ENCODE peak calls at places on chromosomes 13 and 19, in eight cellular contexts. One of them, this sample, is unnamed.

GRCh38 chr13:30865131-30866009 is 40.7 kb upstream of the MEDAG start:
- DNase-seq in neural progenitor cell: peak; percentile 90
- DNase-seq in thoracic aorta: no peak
- DNase-seq in heart left ventricle: peak; percentile 86
- DNase-seq in transverse colon: peak; percentile 80
- DNase-seq in heart right ventricle: peak; percentile 70
- DNase-seq in hepatocyte: peak; percentile 94
- DNase-seq in endodermal cell: peak; percentile 89
- DNase-seq in this sample: peak; percentile 49

GRCh38 chr19:4841366-4841704 is 9.8 kb upstream of the TICAM1 start:
- DNase-seq in thoracic aorta: no peak
- DNase-seq in endodermal cell: no peak
- DNase-seq in transverse colon: no peak
- DNase-seq in heart right ventricle: no peak
- DNase-seq in hepatocyte: no peak
- DNase-seq in heart left ventricle: no peak
- DNase-seq in neural progenitor cell: no peak
- DNase-seq in this sample: no peak

GRCh38 chr13:37446503-37446902 is 152.1 kb downstream of the POSTN start:
- DNase-seq in thoracic aorta: no peak
- DNase-seq in neural progenitor cell: no peak
- DNase-seq in heart right ventricle: no peak
- DNase-seq in heart left ventricle: no peak
- DNase-seq in endodermal cell: no peak
- DNase-seq in hepatocyte: peak; percentile 41
- DNase-seq in transverse colon: no peak
- DNase-seq in this sample: no peak

GRCh38 chr19:1847684-1848398 is 442 bp downstream of the REXO1 start:
- DNase-seq in heart left ventricle: peak; percentile 68
- DNase-seq in thoracic aorta: no peak
- DNase-seq in heart right ventricle: no peak
- DNase-seq in hepatocyte: peak; percentile 87
- DNase-seq in neural progenitor cell: peak; percentile 72
- DNase-seq in transverse colon: peak; percentile 61
- DNase-seq in endodermal cell: peak; percentile 80
- DNase-seq in this sample: no peak

GRCh38 chr13:78121459-78122348 is 203.1 kb upstream of the EDNRB start:
- DNase-seq in heart right ventricle: no peak
- DNase-seq in transverse colon: peak; percentile 16
- DNase-seq in hepatocyte: peak; percentile 73
- DNase-seq in thoracic aorta: no peak
- DNase-seq in heart left ventricle: no peak
- DNase-seq in neural progenitor cell: peak; percentile 65
- DNase-seq in endodermal cell: peak; percentile 52
- DNase-seq in this sample: no peak

GRCh38 chr19:12933287-12934072 is at the start of gene FARSA:
- DNase-seq in endodermal cell: peak; percentile 97
- DNase-seq in neural progenitor cell: peak; percentile 94
- DNase-seq in heart left ventricle: peak; percentile 93
- DNase-seq in thoracic aorta: peak; percentile 74
- DNase-seq in transverse colon: peak; percentile 93
- DNase-seq in hepatocyte: peak; percentile 95
- DNase-seq in heart right ventricle: peak; percentile 92
- DNase-seq in this sample: peak; percentile 93

GRCh38 chr13:59976856-59977255 is 186.9 kb downstream of the DIAPH3 start:
- DNase-seq in thoracic aorta: no peak
- DNase-seq in heart left ventricle: no peak
- DNase-seq in endodermal cell: no peak
- DNase-seq in neural progenitor cell: no peak
- DNase-seq in transverse colon: no peak
- DNase-seq in heart right ventricle: no peak
- DNase-seq in hepatocyte: no peak
- DNase-seq in this sample: no peak

GRCh38 chr13:110929104-110929777 is 14.4 kb upstream of the ANKRD10 start:
- DNase-seq in endodermal cell: peak; percentile 33
- DNase-seq in heart left ventricle: no peak
- DNase-seq in neural progenitor cell: no peak
- DNase-seq in thoracic aorta: no peak
- DNase-seq in transverse colon: no peak
- DNase-seq in heart right ventricle: no peak
- DNase-seq in hepatocyte: no peak
- DNase-seq in this sample: no peak

GRCh38 chr13:25988655-25989054 is 63.2 kb downstream of the SHISA2 start:
- DNase-seq in hepatocyte: peak; percentile 54
- DNase-seq in heart left ventricle: no peak
- DNase-seq in neural progenitor cell: no peak
- DNase-seq in transverse colon: no peak
- DNase-seq in thoracic aorta: no peak
- DNase-seq in heart right ventricle: no peak
- DNase-seq in endodermal cell: no peak
- DNase-seq in this sample: no peak

GRCh38 chr19:42132851-42133528 is 744 bp upstream of the POU2F2 start:
- DNase-seq in hepatocyte: peak; percentile 75
- DNase-seq in heart left ventricle: peak; percentile 89
- DNase-seq in heart right ventricle: peak; percentile 74
- DNase-seq in endodermal cell: peak; percentile 95
- DNase-seq in transverse colon: peak; percentile 79
- DNase-seq in neural progenitor cell: peak; percentile 87
- DNase-seq in thoracic aorta: no peak
- DNase-seq in this sample: peak; percentile 62

GRCh38 chr13:100290165-100290801 is 201.4 kb downstream of the PCCA start:
- DNase-seq in heart left ventricle: no peak
- DNase-seq in heart right ventricle: no peak
- DNase-seq in hepatocyte: no peak
- DNase-seq in endodermal cell: no peak
- DNase-seq in transverse colon: no peak
- DNase-seq in thoracic aorta: no peak
- DNase-seq in neural progenitor cell: no peak
- DNase-seq in this sample: no peak

GRCh38 chr19:3977242-3978143 is 6.6 kb upstream of the DAPK3 start:
- DNase-seq in endodermal cell: peak; percentile 78
- DNase-seq in heart right ventricle: no peak
- DNase-seq in neural progenitor cell: no peak
- DNase-seq in thoracic aorta: no peak
- DNase-seq in transverse colon: no peak
- DNase-seq in heart left ventricle: no peak
- DNase-seq in hepatocyte: peak; percentile 9
- DNase-seq in this sample: peak; percentile 24

GRCh38 chr13:20960663-20961309 is 58.2 kb upstream of the XPO4 start:
- DNase-seq in neural progenitor cell: no peak
- DNase-seq in hepatocyte: no peak
- DNase-seq in thoracic aorta: no peak
- DNase-seq in endodermal cell: no peak
- DNase-seq in heart right ventricle: no peak
- DNase-seq in heart left ventricle: no peak
- DNase-seq in transverse colon: peak; percentile 30
- DNase-seq in this sample: no peak

GRCh38 chr19:36214388-36215275 is at the start of the genes ZNF146 and ZNF565:
- DNase-seq in endodermal cell: peak; percentile 99
- DNase-seq in neural progenitor cell: peak; percentile 100
- DNase-seq in heart right ventricle: peak; percentile 98
- DNase-seq in hepatocyte: peak; percentile 99
- DNase-seq in thoracic aorta: peak; percentile 94
- DNase-seq in transverse colon: peak; percentile 98
- DNase-seq in heart left ventricle: peak; percentile 99
- DNase-seq in this sample: peak; percentile 98
- TF ChIP-seq CTCF in endodermal cell: no peak
- TF ChIP-seq CTCF in neural progenitor cell: no peak
- TF ChIP-seq CTCF in heart right ventricle: peak; percentile 8
- TF ChIP-seq CTCF in hepatocyte: no peak
- TF ChIP-seq CTCF in thoracic aorta: peak; percentile 43
- TF ChIP-seq CTCF in transverse colon: no peak
- TF ChIP-seq CTCF in heart left ventricle: no peak
- TF ChIP-seq CTCF in this sample: peak; percentile 27

DNA sequence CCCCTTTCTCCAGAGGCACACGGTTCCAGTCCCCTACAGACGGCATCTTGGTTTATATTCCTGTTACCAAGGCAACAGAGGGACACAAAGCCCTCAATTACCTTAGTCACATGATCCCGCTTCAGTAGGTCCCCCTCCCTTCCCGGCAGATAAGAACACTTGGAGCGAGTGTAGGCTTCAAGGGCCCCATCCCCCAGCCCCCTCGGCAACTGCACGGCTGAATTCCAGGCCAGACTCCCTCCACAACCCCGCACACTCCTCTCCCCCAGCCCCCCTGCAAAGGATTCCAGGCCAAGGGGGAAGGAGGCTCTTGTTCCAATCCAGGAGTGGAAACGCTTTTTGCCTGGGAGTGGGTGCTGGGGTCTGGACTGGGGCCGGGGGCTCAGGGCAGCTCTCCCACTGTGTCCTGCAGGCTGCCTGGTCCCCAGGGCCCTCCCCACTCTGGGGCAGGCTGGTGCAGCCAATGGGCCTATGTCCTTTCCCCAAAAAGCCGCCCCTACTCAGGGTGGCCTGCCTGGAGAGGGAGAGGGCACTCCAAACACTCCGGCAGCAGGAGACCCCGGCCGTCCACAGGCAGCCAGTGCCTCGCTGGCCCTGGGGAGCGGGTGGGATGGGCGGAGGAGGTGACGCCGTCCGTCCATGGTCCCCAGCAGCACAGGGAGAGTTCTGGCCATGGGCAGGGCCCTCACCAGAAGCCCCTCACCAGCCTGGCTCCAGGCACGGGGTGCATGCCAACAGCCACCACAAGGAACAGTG is 62.6 kb downstream of the MLLT1 start:
- DNase-seq in thoracic aorta: no peak
- DNase-seq in heart left ventricle: peak; percentile 61
- DNase-seq in neural progenitor cell: peak; percentile 94
- DNase-seq in hepatocyte: peak; percentile 93
- DNase-seq in endodermal cell: no peak
- DNase-seq in transverse colon: no peak
- DNase-seq in heart right ventricle: peak; percentile 41
- DNase-seq in this sample: peak; percentile 53
- H3K27ac ChIP-seq in thoracic aorta: no peak overlapping the region
- H3K27ac ChIP-seq in heart left ventricle: no peak overlapping the region
- H3K27ac ChIP-seq in neural progenitor cell: peak overlapping the region; percentile 86
- H3K27ac ChIP-seq in hepatocyte: peak overlapping the region; percentile 89
- H3K27ac ChIP-seq in endodermal cell: peak overlapping the region; percentile 95
- H3K27ac ChIP-seq in transverse colon: no peak overlapping the region
- H3K27ac ChIP-seq in heart right ventricle: no peak overlapping the region
- H3K27ac ChIP-seq in this sample: no peak overlapping the region

GRCh38 chr19:8111376-8111775 is 38.0 kb downstream of the FBN3 start:
- DNase-seq in thoracic aorta: no peak
- DNase-seq in heart right ventricle: no peak
- DNase-seq in heart left ventricle: peak; percentile 52
- DNase-seq in endodermal cell: no peak
- DNase-seq in transverse colon: no peak
- DNase-seq in neural progenitor cell: no peak
- DNase-seq in hepatocyte: no peak
- DNase-seq in this sample: no peak

GRCh38 chr19:8110931-8111330 is 38.5 kb downstream of the FBN3 start:
- DNase-seq in transverse colon: no peak
- DNase-seq in thoracic aorta: no peak
- DNase-seq in heart left ventricle: peak; percentile 28
- DNase-seq in hepatocyte: no peak
- DNase-seq in endodermal cell: no peak
- DNase-seq in heart right ventricle: no peak
- DNase-seq in neural progenitor cell: no peak
- DNase-seq in this sample: no peak

GRCh38 chr19:8109455-8109854 is 39.9 kb downstream of the FBN3 start:
- DNase-seq in transverse colon: no peak
- DNase-seq in neural progenitor cell: no peak
- DNase-seq in heart right ventricle: no peak
- DNase-seq in hepatocyte: no peak
- DNase-seq in heart left ventricle: peak; percentile 17
- DNase-seq in thoracic aorta: no peak
- DNase-seq in endodermal cell: no peak
- DNase-seq in this sample: no peak

GRCh38 chr19:8108560-8109445 is 40.6 kb downstream of the FBN3 start:
- DNase-seq in hepatocyte: no peak
- DNase-seq in heart left ventricle: peak; percentile 45
- DNase-seq in heart right ventricle: no peak
- DNase-seq in thoracic aorta: no peak
- DNase-seq in transverse colon: no peak
- DNase-seq in endodermal cell: no peak
- DNase-seq in neural progenitor cell: no peak
- DNase-seq in this sample: no peak

GRCh38 chr19:8109890-8110662 is 39.3 kb downstream of the FBN3 start:
- DNase-seq in neural progenitor cell: no peak
- DNase-seq in thoracic aorta: no peak
- DNase-seq in heart left ventricle: no peak
- DNase-seq in hepatocyte: no peak
- DNase-seq in transverse colon: no peak
- DNase-seq in heart right ventricle: no peak
- DNase-seq in endodermal cell: no peak
- DNase-seq in this sample: no peak
- H3K4me1 ChIP-seq in neural progenitor cell: no peaks in the 10 kb centered on the region
- H3K4me1 ChIP-seq in thoracic aorta: no peaks in the 10 kb centered on the region
- H3K4me1 ChIP-seq in heart left ventricle: no peaks in the 10 kb centered on the region
- H3K4me1 ChIP-seq in hepatocyte: no peaks in the 10 kb centered on the region
- H3K4me1 ChIP-seq in transverse colon: no peaks in the 10 kb centered on the region
- H3K4me1 ChIP-seq in heart right ventricle: no peaks in the 10 kb centered on the region
- H3K4me1 ChIP-seq in endodermal cell: no peaks in the 10 kb centered on the region
- H3K4me1 ChIP-seq in this sample: no peaks in the 10 kb centered on the region

GRCh38 chr13:43196750-43197149 is 173.4 kb downstream of the DNAJC15 start:
- DNase-seq in heart right ventricle: no peak
- DNase-seq in hepatocyte: no peak
- DNase-seq in endodermal cell: no peak
- DNase-seq in transverse colon: no peak
- DNase-seq in thoracic aorta: no peak
- DNase-seq in neural progenitor cell: no peak
- DNase-seq in heart left ventricle: no peak
- DNase-seq in this sample: no peak

GRCh38 chr13:43195551-43195950 is 172.2 kb downstream of the DNAJC15 start:
- DNase-seq in transverse colon: no peak
- DNase-seq in heart left ventricle: no peak
- DNase-seq in hepatocyte: no peak
- DNase-seq in neural progenitor cell: no peak
- DNase-seq in heart right ventricle: no peak
- DNase-seq in endodermal cell: no peak
- DNase-seq in thoracic aorta: no peak
- DNase-seq in this sample: no peak

GRCh38 chr13:43193789-43194188 is 170.4 kb downstream of the DNAJC15 start:
- DNase-seq in heart right ventricle: no peak
- DNase-seq in transverse colon: no peak
- DNase-seq in neural progenitor cell: no peak
- DNase-seq in endodermal cell: no peak
- DNase-seq in hepatocyte: no peak
- DNase-seq in heart left ventricle: no peak
- DNase-seq in thoracic aorta: no peak
- DNase-seq in this sample: no peak

GRCh38 chr13:43195112-43195511 is 171.7 kb downstream of the DNAJC15 start:
- DNase-seq in neural progenitor cell: no peak
- DNase-seq in heart left ventricle: no peak
- DNase-seq in heart right ventricle: no peak
- DNase-seq in transverse colon: no peak
- DNase-seq in thoracic aorta: no peak
- DNase-seq in endodermal cell: no peak
- DNase-seq in hepatocyte: no peak
- DNase-seq in this sample: no peak

DNA sequence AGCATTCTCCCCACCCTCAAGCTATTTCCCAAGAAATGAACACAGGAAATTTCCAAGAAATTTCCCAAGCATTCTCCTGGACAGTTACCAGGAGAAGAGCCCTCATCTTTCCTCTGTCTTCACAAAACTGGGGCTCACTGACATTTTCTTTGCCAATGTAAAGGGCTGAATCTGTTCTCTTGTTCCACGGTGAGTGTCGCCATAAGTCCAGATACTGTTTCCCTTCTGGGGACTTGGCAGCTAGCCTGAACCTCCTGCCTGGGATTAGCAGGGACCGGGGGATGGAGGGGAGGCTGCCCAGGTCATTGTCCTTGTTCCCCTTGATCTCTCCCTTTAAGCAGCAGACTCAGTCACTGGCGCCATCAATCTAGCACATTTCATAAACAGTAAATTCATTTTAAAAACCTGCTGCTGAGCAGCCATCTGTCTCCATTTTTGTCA is 172.8 kb downstream of the DNAJC15 start:
- DNase-seq in heart left ventricle: no peak
- DNase-seq in hepatocyte: no peak
- DNase-seq in heart right ventricle: peak; percentile 16
- DNase-seq in thoracic aorta: no peak
- DNase-seq in transverse colon: no peak
- DNase-seq in endodermal cell: no peak
- DNase-seq in neural progenitor cell: no peak
- DNase-seq in this sample: no peak
- TF ChIP-seq CTCF in heart left ventricle: peak; percentile 34
- TF ChIP-seq CTCF in hepatocyte: no peak
- TF ChIP-seq CTCF in heart right ventricle: peak; percentile 53
- TF ChIP-seq CTCF in thoracic aorta: no peak
- TF ChIP-seq CTCF in transverse colon: no peak
- TF ChIP-seq CTCF in endodermal cell: no peak
- TF ChIP-seq CTCF in neural progenitor cell: no peak
- TF ChIP-seq CTCF in this sample: no peak

This sample was measured in pancreas.